ENCODE peak calls at places on chromosomes 2 and 18, in five cellular contexts. O is retina; K is A549; F is posterior cingulate gyrus; M is activated naive CD8-positive, alpha-beta T cell treated with anti-CD3 and anti-CD28 coated beads for 36 hours. U is an unnamed sample.

GRCh38 chr2:47339745-47340541 is 63.0 kb upstream of the MSH2 start:
- DNase-seq in F (no peak), O (no peak), M (peak), K (peak), U (no peak)

GRCh38 chr2:120612471-120612870 is 123.2 kb upstream of the GLI2 start:
- DNase-seq in K (no peak), M (no peak), F (no peak), O (no peak), U (no peak)

GRCh38 chr2:28449489-28450395 is 46.1 kb upstream of the PLB1 start:
- DNase-seq in M (peak), K (peak), F (no peak), O (no peak), U (no peak)

GRCh38 chr2:231334179-231334930 is 61.2 kb upstream of the B3GNT7 start:
- DNase-seq in F (no peak), M (no peak), K (no peak), O (no peak), U (no peak)

GRCh38 chr2:109247340-109247739 is 118.3 kb downstream of the SH3RF3 start:
- DNase-seq in K (no peak), F (no peak), O (no peak), M (no peak), U (no peak)

GRCh38 chr2:74502720-74503505 is 3.5 kb upstream of the LBX2 start:
- DNase-seq in M (peak), O (peak), K (peak), F (peak), U (peak)

GRCh38 chr18:36440614-36441013 is 143.1 kb downstream of the FHOD3 start:
- DNase-seq in F (no peak), K (no peak), O (no peak), M (no peak), U (no peak)

GRCh38 chr2:176789751-176790150 is 422.8 kb upstream of the HNRNPA3 start:
- DNase-seq in M (no peak), O (no peak), K (no peak), F (no peak), U (no peak)

GRCh38 chr18:24127735-24128134 is 11.1 kb upstream of the CABYR start:
- DNase-seq in M (no peak), O (no peak), F (no peak), K (no peak), U (no peak)

GRCh38 chr2:37653805-37654378 is 17.6 kb downstream of the CDC42EP3 start:
- DNase-seq in F (peak), K (no peak), M (peak), O (no peak), U (no peak)

GRCh38 chr2:74764429-74765272 is 69.3 kb upstream of the HK2 start:
- DNase-seq in K (no peak), M (no peak), F (no peak), O (no peak), U (no peak)

GRCh38 chr2:228681426-228681825 is 499.9 kb upstream of the SPHKAP start:
- DNase-seq in F (no peak), K (peak), O (no peak), M (no peak), U (peak)

GRCh38 chr2:26605195-26605968 is 35.8 kb downstream of the CIB4 start:
- DNase-seq in K (peak), F (no peak), O (peak), M (no peak), U (peak)

GRCh38 chr2:144256996-144257707 is 262.8 kb downstream of the ZEB2 start:
- DNase-seq in M (no peak), K (no peak), O (no peak), F (no peak), U (no peak)

GRCh38 chr2:175030380-175031271 is 25.4 kb upstream of the CHN1 start:
- DNase-seq in F (no peak), M (peak), O (peak), K (peak), U (peak)

GRCh38 chr2:33292981-33293586 is 183.4 kb upstream of the RASGRP3 start:
- DNase-seq in F (no peak), O (no peak), K (no peak), M (no peak), U (no peak)

GRCh38 chr18:57814555-57814954 is 11.4 kb upstream of the ATP8B1 start:
- DNase-seq in F (no peak), O (no peak), K (no peak), M (no peak), U (no peak)

GRCh38 chr2:240896871-240897692 is 1.1 kb upstream of the MAB21L4 start:
- DNase-seq in M (no peak), K (no peak), O (no peak), F (no peak), U (no peak)

GRCh38 chr2:149924549-149925213 is 337.1 kb upstream of the MMADHC start:
- DNase-seq in M (no peak), O (no peak), F (no peak), K (peak), U (no peak)

GRCh38 chr2:116491292-116491691 is 1323.2 kb upstream of the DDX18 start:
- DNase-seq in K (no peak), O (no peak), F (no peak), M (no peak), U (no peak)

GRCh38 chr2:217994776-217995274 is 8.0 kb downstream of the TNS1 start:
- DNase-seq in K (peak), O (no peak), F (no peak), M (no peak), U (no peak)

GRCh38 chr2:190792956-190793888 is 87.4 kb upstream of the GLS start:
- DNase-seq in O (no peak), K (no peak), M (no peak), F (no peak), U (no peak)

GRCh38 chr18:40995529-40995928 is 959.5 kb upstream of the PIK3C3 start:
- DNase-seq in M (no peak), O (no peak), K (no peak), F (no peak), U (no peak)

GRCh38 chr2:196233033-196233807 is 61.8 kb upstream of the STK17B start:
- DNase-seq in K (peak), M (no peak), O (no peak), F (no peak), U (no peak)

GRCh38 chr2:72883356-72883962 is 3.7 kb upstream of the SPR start:
- DNase-seq in F (no peak), O (no peak), M (no peak), K (peak), U (peak)

GRCh38 chr2:45345331-45346305 is 265.4 kb downstream of the SRBD1 start:
- DNase-seq in F (no peak), O (no peak), M (no peak), K (no peak), U (no peak)

GRCh38 chr2:146388757-146389156 is 1456.1 kb upstream of the ACVR2A start:
- DNase-seq in K (no peak), O (no peak), M (no peak), F (no peak), U (no peak)

GRCh38 chr2:233414273-233414654 is 60.0 kb downstream of the DGKD start:
- DNase-seq in O (no peak), M (no peak), K (peak), F (no peak), U (no peak)

GRCh38 chr2:223166215-223166493 is 114.2 kb downstream of the KCNE4 start:
- DNase-seq in O (no peak), M (no peak), F (no peak), K (no peak), U (no peak)

GRCh38 chr18:8730080-8730827 is 24.9 kb downstream of the MTCL1 start:
- DNase-seq in F (peak), O (no peak), K (peak), M (no peak), U (no peak)

GRCh38 chr2:71679481-71679880 is 226.1 kb downstream of the DYSF start:
- DNase-seq in F (no peak), K (no peak), O (no peak), M (no peak), U (no peak)

GRCh38 chr2:233380132-233381012 is 26.1 kb downstream of the DGKD start:
- DNase-seq in O (peak), K (no peak), F (no peak), M (no peak), U (no peak)

GRCh38 chr18:13260114-13260926 is 41.8 kb downstream of the LDLRAD4 start:
- DNase-seq in F (peak), K (no peak), M (no peak), O (no peak), U (no peak)

GRCh38 chr2:163778045-163778753 is 42.4 kb upstream of the FIGN start:
- DNase-seq in K (peak), M (no peak), F (no peak), O (no peak), U (no peak)

GRCh38 chr2:221323513-221323912 is 248.6 kb downstream of the EPHA4 start:
- DNase-seq in M (no peak), O (no peak), F (no peak), K (no peak), U (no peak)

GRCh38 chr2:134401081-134401497 is 147.2 kb downstream of the MGAT5 start:
- DNase-seq in M (no peak), F (no peak), K (no peak), O (no peak), U (no peak)

U was measured in neural progenitor cell.